ENCODE peak calls at places on chromosomes 4 and X, in ten cellular contexts. W is pancreas, Y is endodermal cell, N is testis, X is cardiac muscle cell, Z is right cardiac atrium, K is thoracic aorta, V is GM12865, F is BE2C, P is AG04450. A is an unnamed sample.

GRCh38 chrX:9416562-9417319 is 48.1 kb upstream of the TBL1X start:
- DNase-seq in W (no peak), Y (no peak), N (no peak), X (no peak), Z (peak), K (no peak), V (no peak), F (no peak), P (no peak), A (no peak)

GRCh38 chrX:7264399-7264798 is 116.4 kb upstream of the PUDP start:
- DNase-seq in W (no peak), Y (no peak), N (no peak), X (no peak), Z (no peak), K (no peak), V (peak), F (no peak), P (no peak), A (no peak)

GRCh38 chr4:76489799-76490176 is 54.8 kb downstream of the SHROOM3 start:
- DNase-seq in W (no peak), Y (no peak), N (peak), X (no peak), Z (no peak), K (no peak), V (no peak), F (no peak), P (no peak), A (peak)

GRCh38 chrX:38694394-38694793 is 106.9 kb upstream of the MID1IP1 start:
- DNase-seq in W (no peak), Y (no peak), N (no peak), X (no peak), Z (no peak), K (no peak), V (no peak), F (no peak), P (no peak), A (no peak)

GRCh38 chr4:95417531-95417930 is 131.2 kb downstream of the UNC5C start:
- DNase-seq in W (no peak), Y (no peak), N (no peak), X (no peak), Z (no peak), K (no peak), V (no peak), F (no peak), P (no peak), A (peak)

GRCh38 chrX:78314561-78314960 is 12.8 kb downstream of the CYSLTR1 start:
- DNase-seq in W (no peak), Y (no peak), N (no peak), X (no peak), Z (no peak), K (no peak), V (no peak), F (no peak), P (no peak), A (no peak)

GRCh38 chrX:43224496-43224895 is 431.6 kb upstream of the MAOA start:
- DNase-seq in W (no peak), Y (no peak), N (no peak), X (no peak), Z (no peak), K (no peak), V (no peak), F (no peak), P (no peak), A (no peak)

GRCh38 chr4:71277353-71277752 is 61.5 kb upstream of the SLC4A4 start:
- DNase-seq in W (no peak), Y (no peak), N (no peak), X (no peak), Z (no peak), K (no peak), V (no peak), F (no peak), P (no peak), A (no peak)

GRCh38 chr4:85102606-85103005 is 136.1 kb upstream of the WDFY3 start:
- DNase-seq in W (no peak), Y (no peak), N (no peak), X (no peak), Z (no peak), K (no peak), V (no peak), F (no peak), P (no peak), A (no peak)

DNA sequence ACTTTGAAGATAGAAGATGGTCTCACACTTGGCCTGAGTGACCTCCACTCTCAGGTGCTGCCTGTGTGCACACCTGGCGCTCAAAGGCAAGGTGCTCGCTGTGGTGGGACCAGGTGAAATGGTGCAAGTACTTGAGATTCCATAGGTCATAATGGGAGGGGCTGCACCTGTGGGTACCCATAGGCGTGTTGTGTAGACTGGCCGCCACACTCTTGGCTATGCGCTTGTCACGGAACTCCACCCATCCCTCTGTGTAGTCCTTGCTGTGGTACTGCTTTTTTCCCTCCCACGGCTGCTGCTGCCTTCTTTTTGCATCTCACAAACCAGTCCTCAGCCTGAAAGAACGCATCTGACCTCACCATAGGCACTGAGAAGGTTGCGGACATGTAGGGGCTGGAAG is 27.0 kb downstream of the METAP1 start:
- DNase-seq in W (no peak), Y (no peak), N (no peak), X (no peak), Z (no peak), K (no peak), V (no peak), F (no peak), P (no peak), A (no peak)
- H3K4me3 ChIP-seq in W (no peak), Y (peak), N (no peak), X (no peak), Z (no peak), K (no peak), V (no peak), F (peak), P (no peak), A (no peak)

GRCh38 chr4:152556814-152557213 is 20.9 kb upstream of the FBXW7 start:
- DNase-seq in W (no peak), Y (no peak), N (no peak), X (no peak), Z (no peak), K (no peak), V (no peak), F (no peak), P (no peak), A (no peak)

GRCh38 chr4:152554742-152555141 is 18.9 kb upstream of the FBXW7 start:
- DNase-seq in W (no peak), Y (peak), N (no peak), X (no peak), Z (no peak), K (no peak), V (no peak), F (no peak), P (no peak), A (no peak)

GRCh38 chr4:152559641-152560040 is 23.7 kb upstream of the FBXW7 start:
- DNase-seq in W (no peak), Y (no peak), N (no peak), X (no peak), Z (no peak), K (no peak), V (peak), F (no peak), P (no peak), A (no peak)

GRCh38 chr4:152556283-152556682 is 20.4 kb upstream of the FBXW7 start:
- DNase-seq in W (no peak), Y (no peak), N (no peak), X (no peak), Z (no peak), K (no peak), V (peak), F (no peak), P (no peak), A (no peak)
- H3K4me3 ChIP-seq in W (no peak), Y (no peak), N (no peak), X (no peak), Z (no peak), K (no peak), V (peak), F (no peak), P (no peak), A (no peak)

GRCh38 chrX:108735087-108735679 is 1.2 kb downstream of the IRS4 start:
- DNase-seq in W (peak), Y (peak), N (no peak), X (peak), Z (no peak), K (no peak), V (peak), F (no peak), P (no peak), A (no peak)
- H3K4me3 ChIP-seq in W (no peak), Y (peak), N (peak), X (peak), Z (peak), K (peak), V (no peak), F (no peak), P (no peak), A (no peak)

DNA sequence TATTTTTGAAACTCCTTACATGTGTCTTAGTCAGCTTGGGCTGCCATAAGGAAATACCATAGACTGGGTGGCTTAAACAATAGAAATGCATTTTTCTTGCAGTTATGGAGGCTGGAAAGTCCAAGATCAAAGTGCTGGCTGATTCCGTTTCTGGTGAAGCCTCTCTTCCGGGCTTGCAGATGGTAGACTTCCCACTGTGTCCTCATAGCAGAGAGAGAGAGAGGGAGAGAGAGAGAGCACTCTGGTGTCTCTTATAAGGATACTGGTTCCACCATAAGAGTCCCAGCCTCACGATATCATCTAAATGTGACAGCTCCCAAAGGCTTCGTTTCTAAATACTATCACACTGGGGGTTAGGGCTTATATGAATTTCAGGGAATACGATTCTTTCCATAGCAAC is 39.7 kb downstream of the ENPEP start:
- DNase-seq in W (peak), Y (no peak), N (no peak), X (no peak), Z (no peak), K (no peak), V (no peak), F (no peak), P (no peak), A (no peak)
- H3K4me3 ChIP-seq in W (peak), Y (no peak), N (peak), X (no peak), Z (peak), K (peak), V (peak), F (peak), P (no peak), A (peak)

GRCh38 chr4:183987987-183988392 is 82.9 kb downstream of the STOX2 start:
- DNase-seq in W (peak), Y (peak), N (peak), X (peak), Z (peak), K (peak), V (no peak), F (peak), P (peak), A (no peak)
- H3K4me3 ChIP-seq in W (no peak), Y (peak), N (peak), X (no peak), Z (peak), K (peak), V (no peak), F (peak), P (peak), A (no peak)

DNA sequence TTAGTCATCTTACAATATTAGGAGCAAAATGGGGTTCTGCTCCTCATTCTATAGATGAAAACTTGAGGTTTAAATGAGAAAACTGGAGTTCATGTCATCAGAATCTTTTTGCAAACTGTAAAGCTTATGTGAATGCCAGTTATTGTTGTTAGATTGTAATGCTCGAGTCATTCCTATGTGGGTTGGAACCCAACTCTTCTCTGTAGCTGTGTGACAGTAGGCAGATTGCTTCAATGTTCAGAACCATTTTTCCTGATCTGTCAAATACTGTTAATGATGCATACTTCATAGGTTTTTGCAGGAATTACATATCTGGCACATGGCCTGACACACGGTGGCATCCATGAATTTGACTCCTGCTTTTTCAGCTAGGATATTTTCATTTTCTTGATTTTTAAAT is 178.9 kb downstream of the RAPGEF2 start:
- DNase-seq in W (no peak), Y (no peak), N (no peak), X (no peak), Z (no peak), K (no peak), V (no peak), F (no peak), P (no peak), A (no peak)
- H3K4me3 ChIP-seq in W (no peak), Y (no peak), N (no peak), X (no peak), Z (no peak), K (no peak), V (no peak), F (no peak), P (no peak), A (no peak)

DNA sequence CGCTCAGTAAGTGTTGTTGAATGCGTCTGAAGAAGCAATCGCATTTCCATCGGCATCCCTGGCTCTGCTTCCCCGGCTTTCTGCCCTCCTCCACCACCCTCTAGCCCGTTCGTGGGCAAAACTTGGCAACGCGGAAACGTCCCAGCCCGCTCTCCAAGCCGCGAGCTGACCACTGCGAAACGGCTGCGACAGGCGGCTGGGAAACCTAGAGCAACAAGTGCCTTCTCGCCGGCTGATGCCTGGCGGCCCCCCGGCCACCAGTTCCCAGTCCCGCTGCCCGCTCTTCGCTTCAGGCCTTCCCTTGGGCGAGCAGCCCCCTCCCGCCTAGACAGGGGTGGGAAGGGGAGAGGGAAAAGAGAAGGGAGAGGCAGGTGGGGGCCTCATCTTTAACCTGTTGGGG is 837 bp downstream of the CITED1 start:
- DNase-seq in W (no peak), Y (peak), N (no peak), X (peak), Z (no peak), K (no peak), V (no peak), F (no peak), P (no peak), A (no peak)
- H3K4me3 ChIP-seq in W (no peak), Y (peak), N (peak), X (peak), Z (peak), K (peak), V (no peak), F (peak), P (peak), A (no peak)

DNA sequence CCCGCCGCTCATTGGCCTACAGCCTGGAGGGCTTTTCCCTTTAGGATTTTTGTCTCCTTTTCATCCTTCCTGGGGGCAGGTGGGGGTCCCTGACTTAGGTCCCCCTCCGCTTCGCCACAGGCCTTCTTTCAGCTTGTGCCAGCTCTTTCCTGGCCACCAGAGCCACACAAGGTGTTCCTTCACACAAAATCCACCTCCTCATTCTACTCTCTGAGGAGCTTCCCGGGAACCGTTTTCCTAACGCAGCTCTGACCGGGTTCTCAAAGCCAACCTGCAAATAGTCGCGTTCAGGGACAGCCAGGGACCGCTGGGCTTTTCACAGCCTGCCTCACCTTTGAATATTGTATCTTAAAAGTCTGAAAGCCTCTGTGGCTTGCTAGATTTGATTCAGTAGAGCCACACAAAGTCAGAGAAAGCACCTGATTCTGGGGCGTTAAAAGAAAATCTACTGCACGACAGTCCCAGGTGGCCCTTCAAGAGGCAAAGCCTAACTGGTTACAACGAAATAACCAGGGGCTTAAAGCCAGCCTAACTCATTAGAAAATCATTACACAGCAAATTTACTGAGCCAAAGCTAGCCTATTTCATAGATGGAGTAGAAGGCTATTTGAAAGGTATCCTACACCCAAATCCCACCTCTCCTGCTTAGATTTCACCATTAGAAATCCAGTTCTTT is 752 bp upstream of the GPC3 start:
- DNase-seq in W (no peak), Y (no peak), N (no peak), X (no peak), Z (no peak), K (no peak), V (no peak), F (no peak), P (no peak), A (no peak)
- H3K4me3 ChIP-seq in W (no peak), Y (peak), N (peak), X (peak), Z (peak), K (peak), V (no peak), F (peak), P (no peak), A (peak)